ENCODE peak calls at places on chromosome 11, in four cellular contexts. Q is lung, I is A549, V is Calu3. M is an unnamed sample.

GRCh38 chr11:3947084-3947483 is 91.6 kb downstream of the STIM1 start:
- DNase-seq in I (no peak), V (no peak), Q (no peak), M (no peak)

GRCh38 chr11:64868904-64869570 is 9.4 kb downstream of the EHD1 start:
- DNase-seq in I (peak), Q (no peak), V (peak), M (no peak)

GRCh38 chr11:114099392-114100178 is 40.1 kb downstream of the ZBTB16 start:
- DNase-seq in I (no peak), Q (no peak), V (no peak), M (no peak)

GRCh38 chr11:88102595-88102929 is 72.7 kb downstream of the RAB38 start:
- DNase-seq in V (no peak), Q (no peak), I (no peak), M (no peak)

GRCh38 chr11:18265949-18266348 is at the start of gene SAA1:
- DNase-seq in V (peak), Q (no peak), I (no peak), M (no peak)

GRCh38 chr11:2378527-2379210 is 1.6 kb downstream of the CD81 start:
- DNase-seq in I (no peak), Q (no peak), V (no peak), M (no peak)

GRCh38 chr11:107562647-107563208 is 2.8 kb downstream of the ALKBH8 start:
- DNase-seq in I (peak), V (no peak), Q (no peak), M (no peak)

GRCh38 chr11:12930850-12931249 is 78.3 kb upstream of the RASSF10 start:
- DNase-seq in I (no peak), Q (no peak), V (no peak), M (no peak)

GRCh38 chr11:116219171-116219635 is 553.6 kb downstream of the BUD13 start:
- DNase-seq in Q (no peak), I (no peak), V (no peak), M (no peak)

GRCh38 chr11:13355191-13355590 is 77.6 kb downstream of the BMAL1 start:
- DNase-seq in Q (no peak), V (no peak), I (no peak), M (no peak)

GRCh38 chr11:27022659-27023251 is 17.9 kb upstream of the BBOX1 start:
- DNase-seq in V (no peak), Q (no peak), I (no peak), M (no peak)

GRCh38 chr11:61020706-61021235 is 49.3 kb downstream of the CD6 start:
- DNase-seq in V (no peak), Q (no peak), I (no peak), M (no peak)

GRCh38 chr11:64266339-64266738 is 15.0 kb downstream of the PLCB3 start:
- DNase-seq in V (no peak), Q (no peak), I (no peak), M (no peak)

GRCh38 chr11:123238297-123238696 is 43.2 kb upstream of the CLMP start:
- DNase-seq in V (no peak), Q (peak), I (no peak), M (no peak)

GRCh38 chr11:10899542-10899830 is 41.6 kb upstream of the ZBED5 start:
- DNase-seq in V (no peak), I (no peak), Q (peak), M (no peak)

GRCh38 chr11:47464479-47464878 is 15.5 kb upstream of the RAPSN start:
- DNase-seq in Q (no peak), V (no peak), I (no peak), M (no peak)

GRCh38 chr11:93089474-93090102 is 108.2 kb downstream of the SLC36A4 start:
- DNase-seq in Q (no peak), V (peak), I (peak), M (no peak)

GRCh38 chr11:5851002-5851401 is 6.5 kb downstream of the OR52E8 start:
- DNase-seq in I (no peak), V (no peak), Q (no peak), M (no peak)

GRCh38 chr11:79054636-79055035 is 386.2 kb downstream of the TENM4 start:
- DNase-seq in V (peak), Q (no peak), I (no peak), M (no peak)

GRCh38 chr11:68983816-68984215 is 3.0 kb upstream of the MRGPRD start:
- DNase-seq in V (no peak), I (no peak), Q (no peak), M (no peak)

GRCh38 chr11:32391965-32392553 is 43.3 kb downstream of the WT1 start:
- DNase-seq in V (no peak), Q (no peak), I (no peak), M (no peak)

GRCh38 chr11:20444537-20444936 is 57.0 kb downstream of the PRMT3 start:
- DNase-seq in I (no peak), Q (no peak), V (no peak), M (no peak)

GRCh38 chr11:82045748-82046457 is 687.8 kb downstream of the FAM181B start:
- DNase-seq in I (no peak), V (no peak), Q (no peak), M (no peak)

GRCh38 chr11:15663778-15664218 is 549.1 kb downstream of the INSC start:
- DNase-seq in Q (peak), I (peak), V (no peak), M (peak)

GRCh38 chr11:6468712-6469495 is 4.8 kb downstream of the TRIM3 start:
- DNase-seq in V (no peak), I (peak), Q (peak), M (peak)

GRCh38 chr11:117986981-117987495 is 844 bp downstream of the IL10RA start:
- DNase-seq in Q (no peak), V (no peak), I (no peak), M (no peak)

GRCh38 chr11:76632492-76632891 is 38.1 kb downstream of the LRRC32 start:
- DNase-seq in V (no peak), I (no peak), Q (no peak), M (no peak)

GRCh38 chr11:37525336-37525735 is 927.3 kb upstream of the RAG2 start:
- DNase-seq in Q (no peak), I (no peak), V (no peak), M (no peak)

GRCh38 chr11:84901986-84902385 is 725.2 kb downstream of the DLG2 start:
- DNase-seq in I (no peak), V (no peak), Q (no peak), M (no peak)

GRCh38 chr11:8291421-8292350 is 28.0 kb upstream of the LMO1 start:
- DNase-seq in Q (no peak), V (no peak), I (no peak), M (no peak)

GRCh38 chr11:75371930-75372876 is 20.7 kb upstream of the ARRB1 start:
- DNase-seq in V (peak), I (peak), Q (no peak), M (no peak)

GRCh38 chr11:123062158-123062891 is 389 bp upstream of the HSPA8 start:
- DNase-seq in I (peak), V (peak), Q (peak), M (peak)

GRCh38 chr11:2892215-2893020 is 6.8 kb upstream of the CDKN1C start:
- DNase-seq in V (peak), Q (peak), I (peak), M (peak)

GRCh38 chr11:17550455-17551346 is 3.6 kb downstream of the OTOG start:
- DNase-seq in V (no peak), I (no peak), Q (no peak), M (no peak)

DNA sequence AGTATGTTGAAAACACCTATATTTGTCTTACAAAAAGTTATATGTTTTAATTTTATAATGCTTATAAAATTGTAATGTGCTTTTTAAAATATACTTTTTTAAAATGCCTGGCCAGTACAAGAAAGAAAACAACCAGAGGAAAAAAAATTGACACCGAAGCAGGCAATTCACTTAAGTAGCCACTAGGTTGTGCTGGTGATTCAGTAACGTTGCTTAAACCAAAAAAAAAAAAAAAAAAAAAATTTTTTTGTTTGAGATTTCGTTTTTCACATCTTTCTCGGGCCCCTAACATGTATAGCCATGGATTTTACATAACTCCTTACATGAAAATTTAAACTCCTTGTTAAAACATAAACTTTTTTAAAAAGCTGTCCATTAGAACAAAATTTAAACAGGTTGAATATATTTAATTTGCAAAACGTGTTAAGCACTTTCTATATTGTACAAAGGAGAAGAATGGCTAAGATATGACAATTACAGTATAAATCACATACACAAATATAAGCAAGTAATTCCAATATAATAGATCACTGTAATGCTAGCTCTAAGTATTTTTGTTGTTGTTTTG is 9.2 kb downstream of the OR8B4 start:
- DNase-seq in I (peak), V (no peak), Q (no peak), M (no peak)
- TF ChIP-seq CTCF in I (peak), V (no peak), Q (peak), M (peak)

DNA sequence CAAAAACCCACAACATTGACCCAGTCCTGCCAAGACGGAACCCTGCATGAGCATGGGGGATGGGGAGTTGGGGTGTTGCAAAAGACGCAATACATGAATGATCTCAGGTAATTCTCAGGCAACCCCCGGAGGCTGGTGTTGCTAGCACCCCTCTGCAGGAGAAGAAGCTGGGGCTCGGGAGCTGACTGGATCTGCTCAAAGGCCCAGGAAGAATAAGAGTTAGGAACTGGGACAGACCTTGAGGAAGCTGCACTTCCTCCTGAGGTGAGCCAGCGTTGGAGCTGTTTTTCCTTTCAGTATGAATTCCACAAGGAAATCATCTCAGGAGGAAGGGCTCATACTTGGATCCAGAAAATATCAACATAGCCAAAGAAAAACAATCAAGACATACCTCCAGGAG is at the start of gene KRTAP5-9:
- DNase-seq in I (no peak), Q (no peak), V (no peak), M (no peak)
- TF ChIP-seq CTCF in I (no peak), Q (no peak), V (no peak), M (no peak)

GRCh38 chr11:31236052-31236652 is 133.4 kb downstream of the DCDC1 start:
- DNase-seq in V (no peak), I (peak), Q (no peak), M (no peak)
- TF ChIP-seq CTCF in V (no peak), I (peak), Q (no peak), M (peak)

DNA sequence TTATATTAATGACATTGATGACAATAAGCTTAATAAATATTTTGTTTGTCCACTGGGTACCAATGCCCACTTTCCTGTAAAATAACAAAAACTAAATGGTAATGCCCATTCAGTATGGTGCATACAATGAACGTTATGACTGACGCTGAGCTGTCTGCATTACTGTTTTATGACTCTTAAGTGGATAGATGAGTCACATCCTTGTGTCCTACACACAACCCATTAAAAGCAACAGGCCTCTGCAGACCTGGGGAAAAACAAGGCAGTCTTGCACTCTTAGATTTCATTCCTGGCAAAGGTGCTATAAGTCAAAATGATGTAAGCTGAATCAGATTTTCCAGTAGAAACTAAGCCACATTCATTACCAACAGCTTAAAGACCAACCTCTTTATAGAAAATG is 176.3 kb upstream of the TMEM45B start:
- DNase-seq in Q (no peak), V (peak), I (peak), M (no peak)
- TF ChIP-seq CTCF in Q (no peak), V (no peak), I (no peak), M (no peak)

DNA sequence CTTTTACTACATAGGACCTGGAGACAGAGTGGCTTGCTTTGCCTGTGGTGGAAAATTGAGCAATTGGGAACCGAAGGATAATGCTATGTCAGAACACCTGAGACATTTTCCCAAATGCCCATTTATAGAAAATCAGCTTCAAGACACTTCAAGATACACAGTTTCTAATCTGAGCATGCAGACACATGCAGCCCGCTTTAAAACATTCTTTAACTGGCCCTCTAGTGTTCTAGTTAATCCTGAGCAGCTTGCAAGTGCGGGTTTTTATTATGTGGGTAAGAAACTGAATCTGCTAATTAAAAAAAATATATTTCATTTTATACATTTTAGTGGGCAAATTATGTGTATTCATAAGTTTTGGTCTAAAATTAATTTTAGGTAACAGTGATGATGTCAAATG is 7.8 kb downstream of the BIRC3 start:
- DNase-seq in I (no peak), Q (no peak), V (no peak), M (no peak)
- TF ChIP-seq CTCF in I (peak), Q (no peak), V (no peak), M (peak)

M was measured in neural crest cell.